ENCODE peak calls at places on chromosomes 12 and 14, in eight cellular contexts. One of them, this sample, is unnamed.

GRCh38 chr12:121530600-121531355 is 50.0 kb downstream of the KDM2B start:
- DNase-seq in HL-60: peak
- DNase-seq in stomach: peak
- DNase-seq in PC-3: peak
- DNase-seq in PC-9: no peak
- DNase-seq in GM12865: peak
- DNase-seq in A673: peak
- DNase-seq in astrocyte of the cerebellum: peak
- DNase-seq in this sample: no peak

GRCh38 chr14:57153286-57153685 is 115.4 kb downstream of the EXOC5 start:
- DNase-seq in GM12865: no peak
- DNase-seq in PC-9: no peak
- DNase-seq in astrocyte of the cerebellum: no peak
- DNase-seq in stomach: no peak
- DNase-seq in A673: no peak
- DNase-seq in HL-60: no peak
- DNase-seq in PC-3: no peak
- DNase-seq in this sample: no peak

GRCh38 chr14:64762044-64763034 is 58.1 kb downstream of the PLEKHG3 start:
- DNase-seq in PC-9: peak
- DNase-seq in PC-3: peak
- DNase-seq in astrocyte of the cerebellum: peak
- DNase-seq in stomach: peak
- DNase-seq in HL-60: no peak
- DNase-seq in A673: peak
- DNase-seq in GM12865: no peak
- DNase-seq in this sample: peak

GRCh38 chr14:23562822-23563472 is 4.6 kb downstream of the AP1G2 start:
- DNase-seq in HL-60: peak
- DNase-seq in A673: peak
- DNase-seq in stomach: peak
- DNase-seq in astrocyte of the cerebellum: no peak
- DNase-seq in PC-9: peak
- DNase-seq in PC-3: peak
- DNase-seq in GM12865: peak
- DNase-seq in this sample: no peak

GRCh38 chr12:68806488-68807237 is 1.3 kb upstream of the MDM2 start:
- DNase-seq in A673: no peak
- DNase-seq in HL-60: no peak
- DNase-seq in PC-3: peak
- DNase-seq in astrocyte of the cerebellum: no peak
- DNase-seq in stomach: no peak
- DNase-seq in GM12865: no peak
- DNase-seq in PC-9: no peak
- DNase-seq in this sample: no peak

GRCh38 chr12:119744900-119745606 is 77.1 kb downstream of the PRKAB1 start:
- DNase-seq in HL-60: no peak
- DNase-seq in GM12865: no peak
- DNase-seq in PC-3: no peak
- DNase-seq in stomach: no peak
- DNase-seq in astrocyte of the cerebellum: no peak
- DNase-seq in A673: no peak
- DNase-seq in PC-9: no peak
- DNase-seq in this sample: no peak

GRCh38 chr12:87953257-87953860 is 75.8 kb downstream of the C12orf50 start:
- DNase-seq in stomach: no peak
- DNase-seq in A673: peak
- DNase-seq in PC-9: peak
- DNase-seq in PC-3: peak
- DNase-seq in astrocyte of the cerebellum: peak
- DNase-seq in GM12865: peak
- DNase-seq in HL-60: peak
- DNase-seq in this sample: no peak

GRCh38 chr12:81668475-81668874 is 90.7 kb downstream of the PPFIA2 start:
- DNase-seq in stomach: no peak
- DNase-seq in A673: peak
- DNase-seq in HL-60: no peak
- DNase-seq in PC-3: peak
- DNase-seq in astrocyte of the cerebellum: peak
- DNase-seq in GM12865: peak
- DNase-seq in PC-9: peak
- DNase-seq in this sample: peak

GRCh38 chr12:12812163-12812562 is 983 bp upstream of the DDX47 start:
- DNase-seq in stomach: no peak
- DNase-seq in HL-60: no peak
- DNase-seq in PC-3: no peak
- DNase-seq in A673: no peak
- DNase-seq in astrocyte of the cerebellum: no peak
- DNase-seq in GM12865: no peak
- DNase-seq in PC-9: peak
- DNase-seq in this sample: no peak

GRCh38 chr12:6346942-6347341 is 5.1 kb upstream of the TNFRSF1A start:
- DNase-seq in GM12865: no peak
- DNase-seq in A673: no peak
- DNase-seq in HL-60: no peak
- DNase-seq in stomach: no peak
- DNase-seq in PC-3: no peak
- DNase-seq in PC-9: no peak
- DNase-seq in astrocyte of the cerebellum: no peak
- DNase-seq in this sample: no peak

GRCh38 chr12:66210840-66211239 is 21.8 kb downstream of the IRAK3 start:
- DNase-seq in PC-9: no peak
- DNase-seq in astrocyte of the cerebellum: no peak
- DNase-seq in stomach: no peak
- DNase-seq in GM12865: no peak
- DNase-seq in A673: peak
- DNase-seq in PC-3: no peak
- DNase-seq in HL-60: no peak
- DNase-seq in this sample: no peak

GRCh38 chr12:79874665-79875064 is 60.2 kb downstream of the PPP1R12A start:
- DNase-seq in astrocyte of the cerebellum: no peak
- DNase-seq in PC-9: no peak
- DNase-seq in A673: no peak
- DNase-seq in stomach: no peak
- DNase-seq in PC-3: no peak
- DNase-seq in HL-60: no peak
- DNase-seq in GM12865: no peak
- DNase-seq in this sample: no peak

GRCh38 chr12:109937371-109937770 is 37.3 kb downstream of the TCHP start:
- DNase-seq in GM12865: no peak
- DNase-seq in HL-60: no peak
- DNase-seq in PC-9: no peak
- DNase-seq in A673: no peak
- DNase-seq in stomach: no peak
- DNase-seq in astrocyte of the cerebellum: no peak
- DNase-seq in PC-3: no peak
- DNase-seq in this sample: no peak

GRCh38 chr12:81296556-81297305 is 218.9 kb downstream of the ACSS3 start:
- DNase-seq in PC-3: peak
- DNase-seq in stomach: no peak
- DNase-seq in GM12865: no peak
- DNase-seq in A673: peak
- DNase-seq in PC-9: no peak
- DNase-seq in HL-60: no peak
- DNase-seq in astrocyte of the cerebellum: peak
- DNase-seq in this sample: peak

GRCh38 chr12:7966558-7966957 is 30.6 kb upstream of the SLC2A3 start:
- DNase-seq in PC-3: no peak
- DNase-seq in stomach: no peak
- DNase-seq in astrocyte of the cerebellum: no peak
- DNase-seq in PC-9: no peak
- DNase-seq in GM12865: no peak
- DNase-seq in A673: no peak
- DNase-seq in HL-60: no peak
- DNase-seq in this sample: no peak

GRCh38 chr12:19712041-19712440 is 272.7 kb downstream of the AEBP2 start:
- DNase-seq in GM12865: no peak
- DNase-seq in stomach: no peak
- DNase-seq in A673: peak
- DNase-seq in astrocyte of the cerebellum: peak
- DNase-seq in HL-60: peak
- DNase-seq in PC-3: peak
- DNase-seq in PC-9: no peak
- DNase-seq in this sample: no peak

GRCh38 chr12:45232771-45233372 is 17.0 kb downstream of the ANO6 start:
- DNase-seq in GM12865: peak
- DNase-seq in HL-60: no peak
- DNase-seq in A673: peak
- DNase-seq in PC-9: peak
- DNase-seq in astrocyte of the cerebellum: peak
- DNase-seq in stomach: peak
- DNase-seq in PC-3: peak
- DNase-seq in this sample: peak

GRCh38 chr12:23510484-23510883 is 439.0 kb downstream of the SOX5 start:
- DNase-seq in A673: no peak
- DNase-seq in PC-3: no peak
- DNase-seq in astrocyte of the cerebellum: no peak
- DNase-seq in PC-9: no peak
- DNase-seq in HL-60: no peak
- DNase-seq in GM12865: no peak
- DNase-seq in stomach: no peak
- DNase-seq in this sample: no peak

GRCh38 chr14:24013654-24014514 is 25.2 kb downstream of the DHRS4L2 start:
- DNase-seq in GM12865: peak
- DNase-seq in PC-3: peak
- DNase-seq in PC-9: peak
- DNase-seq in astrocyte of the cerebellum: peak
- DNase-seq in HL-60: peak
- DNase-seq in stomach: peak
- DNase-seq in A673: peak
- DNase-seq in this sample: no peak

GRCh38 chr12:44053550-44054243 is 217.8 kb downstream of the TMEM117 start:
- DNase-seq in astrocyte of the cerebellum: peak
- DNase-seq in A673: no peak
- DNase-seq in HL-60: no peak
- DNase-seq in stomach: no peak
- DNase-seq in GM12865: no peak
- DNase-seq in PC-3: peak
- DNase-seq in PC-9: no peak
- DNase-seq in this sample: peak

GRCh38 chr14:80387563-80387981 is 176.3 kb upstream of the DIO2 start:
- DNase-seq in GM12865: no peak
- DNase-seq in HL-60: no peak
- DNase-seq in PC-9: no peak
- DNase-seq in astrocyte of the cerebellum: no peak
- DNase-seq in PC-3: no peak
- DNase-seq in A673: no peak
- DNase-seq in stomach: no peak
- DNase-seq in this sample: peak

GRCh38 chr14:50010752-50011151 is 105.6 kb downstream of the VCPKMT start:
- DNase-seq in astrocyte of the cerebellum: no peak
- DNase-seq in GM12865: no peak
- DNase-seq in PC-3: no peak
- DNase-seq in A673: no peak
- DNase-seq in HL-60: no peak
- DNase-seq in stomach: no peak
- DNase-seq in PC-9: no peak
- DNase-seq in this sample: no peak

GRCh38 chr14:50006141-50006540 is 110.2 kb downstream of the VCPKMT start:
- DNase-seq in GM12865: no peak
- DNase-seq in A673: no peak
- DNase-seq in PC-9: no peak
- DNase-seq in HL-60: no peak
- DNase-seq in astrocyte of the cerebellum: no peak
- DNase-seq in stomach: no peak
- DNase-seq in PC-3: no peak
- DNase-seq in this sample: no peak

GRCh38 chr14:50008562-50009355 is 107.6 kb downstream of the VCPKMT start:
- DNase-seq in HL-60: no peak
- DNase-seq in GM12865: peak
- DNase-seq in astrocyte of the cerebellum: no peak
- DNase-seq in PC-3: peak
- DNase-seq in A673: no peak
- DNase-seq in PC-9: peak
- DNase-seq in stomach: no peak
- DNase-seq in this sample: no peak

GRCh38 chr14:50003213-50004021 is 110.5 kb downstream of the ARF6 start:
- DNase-seq in A673: peak
- DNase-seq in stomach: peak
- DNase-seq in HL-60: peak
- DNase-seq in GM12865: peak
- DNase-seq in astrocyte of the cerebellum: no peak
- DNase-seq in PC-3: peak
- DNase-seq in PC-9: peak
- DNase-seq in this sample: no peak

GRCh38 chr14:50007123-50007903 is 109.1 kb downstream of the VCPKMT start:
- DNase-seq in HL-60: no peak
- DNase-seq in stomach: no peak
- DNase-seq in astrocyte of the cerebellum: no peak
- DNase-seq in PC-9: peak
- DNase-seq in GM12865: no peak
- DNase-seq in A673: no peak
- DNase-seq in PC-3: peak
- DNase-seq in this sample: no peak
- TF ChIP-seq CTCF in HL-60: no peak
- TF ChIP-seq CTCF in stomach: no peak
- TF ChIP-seq CTCF in astrocyte of the cerebellum: no peak
- TF ChIP-seq CTCF in PC-9: peak
- TF ChIP-seq CTCF in GM12865: no peak
- TF ChIP-seq CTCF in A673: no peak
- TF ChIP-seq CTCF in PC-3: peak
- TF ChIP-seq CTCF in this sample: no peak

GRCh38 chr14:75310295-75311059 is 31.8 kb downstream of the FOS start:
- DNase-seq in PC-9: peak
- DNase-seq in PC-3: peak
- DNase-seq in A673: peak
- DNase-seq in GM12865: no peak
- DNase-seq in HL-60: no peak
- DNase-seq in astrocyte of the cerebellum: peak
- DNase-seq in stomach: peak
- DNase-seq in this sample: peak
- H3K4me3 ChIP-seq in PC-9: no peak
- H3K4me3 ChIP-seq in PC-3: no peak
- H3K4me3 ChIP-seq in A673: no peak
- H3K4me3 ChIP-seq in GM12865: no peak
- H3K4me3 ChIP-seq in HL-60: no peak
- H3K4me3 ChIP-seq in astrocyte of the cerebellum: no peak
- H3K4me3 ChIP-seq in stomach: no peak
- H3K4me3 ChIP-seq in this sample: no peak

DNA sequence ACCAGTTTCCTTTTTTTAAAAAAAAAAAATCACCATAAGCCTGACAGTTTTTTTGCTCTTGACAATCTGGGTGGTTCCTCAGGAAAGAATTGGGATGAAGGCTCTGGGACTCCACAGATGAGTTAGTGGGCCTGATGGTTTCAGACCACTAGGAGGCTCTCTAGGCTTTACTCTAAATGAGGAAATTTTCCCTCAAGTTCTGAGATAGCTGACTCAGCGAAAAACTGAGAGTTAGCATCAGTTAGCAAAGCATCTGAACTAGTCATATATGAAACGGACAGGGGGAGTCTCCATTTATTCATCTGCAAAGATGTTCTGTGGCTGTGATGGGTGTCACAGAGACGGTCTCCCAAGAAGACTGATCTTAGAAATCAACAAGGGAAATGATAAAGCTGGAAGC is 314.3 kb upstream of the OR4E1 start:
- DNase-seq in stomach: no peak
- DNase-seq in PC-3: peak
- DNase-seq in PC-9: no peak
- DNase-seq in GM12865: peak
- DNase-seq in astrocyte of the cerebellum: no peak
- DNase-seq in A673: peak
- DNase-seq in HL-60: peak
- DNase-seq in this sample: peak
- TF ChIP-seq CTCF in stomach: no peak
- TF ChIP-seq CTCF in PC-3: peak
- TF ChIP-seq CTCF in PC-9: peak
- TF ChIP-seq CTCF in GM12865: peak
- TF ChIP-seq CTCF in astrocyte of the cerebellum: peak
- TF ChIP-seq CTCF in A673: peak
- TF ChIP-seq CTCF in HL-60: peak
- TF ChIP-seq CTCF in this sample: peak

GRCh38 chr12:9646794-9647622 is 22.5 kb upstream of the CLEC2D start:
- DNase-seq in stomach: no peak
- DNase-seq in PC-3: peak
- DNase-seq in PC-9: no peak
- DNase-seq in GM12865: peak
- DNase-seq in HL-60: no peak
- DNase-seq in astrocyte of the cerebellum: no peak
- DNase-seq in A673: peak
- DNase-seq in this sample: no peak
- H3K4me3 ChIP-seq in stomach: peak
- H3K4me3 ChIP-seq in PC-3: peak
- H3K4me3 ChIP-seq in PC-9: peak
- H3K4me3 ChIP-seq in GM12865: peak
- H3K4me3 ChIP-seq in HL-60: peak
- H3K4me3 ChIP-seq in astrocyte of the cerebellum: peak
- H3K4me3 ChIP-seq in A673: peak
- H3K4me3 ChIP-seq in this sample: peak

This sample was measured in retinal pigment epithelial cell.